ENCODE peak calls at places on chromosomes 4 and X, in six cellular contexts. J, I, P, V, H and M are unnamed samples.

GRCh38 chr4:154349829-154350228 is 141.8 kb downstream of the DCHS2 start:
- DNase-seq in H (peak), V (no peak), P (no peak), I (no peak), J (no peak), M (peak)

GRCh38 chr4:26235500-26235899 is 85.3 kb upstream of the RBPJ start:
- DNase-seq in V (peak), H (no peak), P (peak), J (no peak), I (no peak), M (peak)

GRCh38 chr4:152996101-152996500 is 60.0 kb downstream of the FHDC1 start:
- DNase-seq in V (no peak), J (no peak), P (no peak), I (no peak), H (no peak), M (no peak)

GRCh38 chr4:128524311-128524710 is 236.7 kb upstream of the PGRMC2 start:
- DNase-seq in I (no peak), P (peak), H (no peak), V (no peak), J (no peak), M (peak)

GRCh38 chrX:112630187-112630586 is 49.6 kb downstream of the LHFPL1 start:
- DNase-seq in I (no peak), V (no peak), H (no peak), J (no peak), P (no peak), M (no peak)

GRCh38 chrX:153600032-153600373 is 1.1 kb upstream of the CCNQ start:
- DNase-seq in J (no peak), V (no peak), H (no peak), P (no peak), I (no peak), M (no peak)

GRCh38 chrX:129762448-129762847 is 17.3 kb upstream of the SASH3 start:
- DNase-seq in H (no peak), J (no peak), I (no peak), V (no peak), P (peak), M (no peak)

GRCh38 chrX:16087081-16087480 is 36.3 kb upstream of the GRPR start:
- DNase-seq in P (no peak), H (no peak), J (no peak), I (no peak), V (no peak), M (peak)

GRCh38 chr4:100366213-100366612 is 151.6 kb downstream of the EMCN start:
- DNase-seq in P (no peak), I (peak), V (no peak), J (no peak), H (no peak), M (peak)

GRCh38 chr4:37836838-37837413 is 10.4 kb downstream of the PGM2 start:
- DNase-seq in P (no peak), I (no peak), J (no peak), V (no peak), H (no peak), M (no peak)

GRCh38 chr4:127732623-127733199 is 2.5 kb downstream of the SLC25A31 start:
- DNase-seq in H (peak), J (no peak), I (no peak), P (no peak), V (no peak), M (peak)

GRCh38 chr4:177131736-177132135 is 177.9 kb upstream of the NEIL3 start:
- DNase-seq in P (no peak), I (no peak), J (no peak), V (no peak), H (no peak), M (no peak)

GRCh38 chr4:153947998-153948397 is 159.1 kb upstream of the SFRP2 start:
- DNase-seq in H (no peak), J (no peak), I (no peak), V (no peak), P (no peak), M (no peak)

GRCh38 chr4:3305610-3306371 is 13.0 kb downstream of the RGS12 start:
- DNase-seq in J (no peak), H (no peak), P (peak), I (no peak), V (no peak), M (no peak)